ENCODE peak calls at places on chromosome 14, in eight cellular contexts. X is breast epithelium, S is upper lobe of left lung, N is substantia nigra, D is ovary, T is GM12878, O is suprapubic skin, W is fibroblast of lung. E is an unnamed sample.

GRCh38 chr14:94341654-94342333 is 18.7 kb upstream of the SERPINA6 start:
- DNase-seq in S (peak; percentile 55), X (no peak), T (no peak), O (no peak), D (no peak), N (no peak), W (peak; percentile 74), E (no peak)

GRCh38 chr14:61911534-61911933 is 149.3 kb downstream of the SNAPC1 start:
- DNase-seq in D (no peak), S (no peak), N (no peak), W (no peak), X (no peak), T (no peak), O (no peak), E (no peak)

GRCh38 chr14:22456986-22457594 is 131.9 kb downstream of the DAD1 start:
- DNase-seq in O (no peak), N (no peak), S (no peak), T (no peak), W (no peak), D (no peak), X (no peak), E (no peak)

GRCh38 chr14:67622675-67623074 is 3.0 kb downstream of the ARG2 start:
- DNase-seq in S (peak; percentile 74), W (peak; percentile 85), D (no peak), T (no peak), X (no peak), N (peak; percentile 25), O (no peak), E (peak; percentile 84)

GRCh38 chr14:31106768-31107167 is 80.6 kb upstream of the STRN3 start:
- DNase-seq in T (no peak), S (no peak), X (no peak), W (peak; percentile 56), O (no peak), D (no peak), N (no peak), E (no peak)

GRCh38 chr14:102096569-102097188 is 9.8 kb upstream of the HSP90AA1 start:
- DNase-seq in O (peak; percentile 93), D (peak; percentile 88), S (peak; percentile 83), T (no peak), X (peak; percentile 83), N (peak; percentile 81), W (peak; percentile 66), E (no peak)

GRCh38 chr14:38143651-38144505 is 63.8 kb upstream of the SSTR1 start:
- DNase-seq in W (peak; percentile 73), X (no peak), S (no peak), T (no peak), O (no peak), D (no peak), N (no peak), E (no peak)

GRCh38 chr14:64841772-64842490 is 37.8 kb downstream of the SPTB start:
- DNase-seq in S (no peak), O (no peak), D (no peak), T (no peak), N (no peak), W (peak; percentile 3), X (no peak), E (no peak)

GRCh38 chr14:30214456-30215090 is 286.9 kb upstream of the PRKD1 start:
- DNase-seq in S (no peak), T (peak; percentile 8), O (no peak), W (peak; percentile 70), N (peak; percentile 38), X (peak; percentile 21), D (no peak), E (no peak)

GRCh38 chr14:71078481-71078880 is 171.2 kb downstream of the PCNX1 start:
- DNase-seq in D (no peak), O (no peak), W (no peak), S (no peak), X (no peak), N (no peak), T (no peak), E (no peak)

GRCh38 chr14:87745507-87746118 is 247.4 kb downstream of the GALC start:
- DNase-seq in N (peak; percentile 0), W (peak; percentile 31), D (no peak), T (no peak), S (no peak), O (no peak), X (no peak), E (no peak)

GRCh38 chr14:101721951-101722661 is 39.4 kb upstream of the PPP2R5C start:
- DNase-seq in W (peak; percentile 93), X (peak; percentile 55), S (peak; percentile 76), O (peak; percentile 76), T (no peak), N (no peak), D (no peak), E (no peak)

GRCh38 chr14:26597136-26598080 is at the start of gene NOVA1:
- DNase-seq in T (no peak), W (no peak), X (no peak), N (peak; percentile 60), D (peak; percentile 59), S (no peak), O (peak; percentile 77), E (peak; percentile 65)

GRCh38 chr14:78709795-78710569 is 539.8 kb downstream of the NRXN3 start:
- DNase-seq in D (no peak), T (no peak), W (no peak), X (no peak), N (no peak), O (no peak), S (no peak), E (no peak)

GRCh38 chr14:78704965-78705364 is 534.8 kb downstream of the NRXN3 start:
- DNase-seq in S (no peak), X (no peak), D (no peak), N (no peak), T (no peak), O (no peak), W (no peak), E (no peak)

GRCh38 chr14:78701246-78701645 is 531.1 kb downstream of the NRXN3 start:
- DNase-seq in X (no peak), O (no peak), T (no peak), W (peak; percentile 66), S (no peak), D (no peak), N (no peak), E (no peak)

GRCh38 chr14:78710963-78711362 is 540.8 kb downstream of the NRXN3 start:
- DNase-seq in T (no peak), S (no peak), W (no peak), N (no peak), X (no peak), D (no peak), O (no peak), E (no peak)

GRCh38 chr14:78705989-78706388 is 535.8 kb downstream of the NRXN3 start:
- DNase-seq in O (no peak), S (no peak), D (no peak), W (no peak), X (no peak), T (no peak), N (no peak), E (no peak)
- H3K27ac ChIP-seq in O (no peak overlapping the region), S (no peak overlapping the region), D (no peak overlapping the region), W (no peak overlapping the region), X (no peak overlapping the region), T (no peak overlapping the region), N (no peak overlapping the region), E (no peak overlapping the region)

GRCh38 chr14:100076133-100076532 is 10.9 kb downstream of the EVL start:
- DNase-seq in W (no peak), D (no peak), X (no peak), O (no peak), S (peak; percentile 60), N (peak; percentile 71), T (no peak), E (peak; percentile 77)

GRCh38 chr14:100078216-100078780 is 13.1 kb downstream of the EVL start:
- DNase-seq in T (no peak), S (no peak), N (no peak), O (no peak), D (no peak), X (no peak), W (no peak), E (no peak)

GRCh38 chr14:100077441-100077840 is 12.2 kb downstream of the EVL start:
- DNase-seq in O (no peak), D (no peak), N (no peak), W (no peak), T (no peak), S (no peak), X (no peak), E (no peak)

GRCh38 chr14:100074431-100075100 is 9.3 kb downstream of the EVL start:
- DNase-seq in N (no peak), W (no peak), D (no peak), T (no peak), X (no peak), S (no peak), O (no peak), E (no peak)

GRCh38 chr14:100076630-100077029 is 11.4 kb downstream of the EVL start:
- DNase-seq in T (no peak), W (peak; percentile 63), S (peak; percentile 73), O (peak; percentile 85), X (no peak), D (no peak), N (no peak), E (no peak)
- H3K27ac ChIP-seq in T (no peak overlapping the region), W (no peak overlapping the region), S (peak overlapping the region; percentile 18), O (no peak overlapping the region), X (peak overlapping the region; percentile 76), D (no peak overlapping the region), N (no peak overlapping the region), E (no peak overlapping the region)

GRCh38 chr14:69665596-69665995 is 54.2 kb downstream of the SUSD6 start:
- DNase-seq in T (no peak), O (no peak), N (no peak), W (peak; percentile 69), X (no peak), S (no peak), D (no peak), E (no peak)

GRCh38 chr14:69667938-69668336 is 56.5 kb downstream of the SUSD6 start:
- DNase-seq in N (no peak), O (no peak), D (no peak), T (no peak), S (no peak), X (no peak), W (no peak), E (no peak)

GRCh38 chr14:69664865-69665526 is 53.6 kb downstream of the SUSD6 start:
- DNase-seq in W (no peak), X (no peak), O (no peak), S (no peak), N (no peak), T (no peak), D (no peak), E (no peak)

GRCh38 chr14:69666698-69667211 is 55.4 kb downstream of the SUSD6 start:
- DNase-seq in N (no peak), D (no peak), S (no peak), X (no peak), W (peak; percentile 84), T (no peak), O (no peak), E (peak; percentile 75)

GRCh38 chr14:69666112-69666511 is 54.7 kb downstream of the SUSD6 start:
- DNase-seq in N (no peak), D (no peak), S (no peak), T (no peak), O (no peak), W (no peak), X (no peak), E (no peak)
- H3K27ac ChIP-seq in N (peak overlapping the region; percentile 21), D (peak overlapping the region; percentile 36), S (peak overlapping the region; percentile 15), T (peak overlapping the region; percentile 88), O (peak overlapping the region; percentile 77), W (peak overlapping the region; percentile 6), X (peak overlapping the region; percentile 88), E (peak overlapping the region; percentile 87)

DNA sequence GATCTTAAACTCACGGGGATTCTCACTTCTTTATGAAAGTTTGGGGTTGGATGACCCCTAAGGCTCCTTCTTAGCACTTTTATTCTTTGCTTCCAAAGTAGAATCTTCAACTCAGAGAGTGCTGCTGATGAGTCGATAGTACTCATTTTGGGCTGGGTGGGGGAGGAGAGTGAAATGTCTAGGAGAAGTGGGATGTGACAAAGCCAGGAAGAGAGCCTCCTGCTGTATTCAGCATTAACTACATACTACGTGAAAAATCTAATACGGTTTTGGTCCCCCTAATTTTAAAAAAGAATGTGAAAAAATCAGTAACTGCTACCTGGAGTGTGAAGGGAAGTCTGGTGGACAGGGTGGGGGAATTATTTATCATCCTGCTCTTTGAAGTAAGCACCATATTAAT is 148.3 kb downstream of the SAMD4A start:
- DNase-seq in W (peak; percentile 36), T (no peak), X (no peak), S (no peak), O (no peak), D (no peak), N (no peak), E (no peak)
- H3K27ac ChIP-seq in W (no peak overlapping the region), T (no peak overlapping the region), X (peak overlapping the region; percentile 5), S (no peak overlapping the region), O (no peak overlapping the region), D (no peak overlapping the region), N (no peak overlapping the region), E (peak overlapping the region; percentile 91)